ENCODE peak calls at places on chromosome 19, in seven cellular contexts. Z is GM23248; S is astrocyte; N is uterus; I is naive thymus-derived CD4-positive, alpha-beta T cell; P is SK-N-SH; Q is left ventricle myocardium inferior. C is an unnamed sample.

GRCh38 chr19:6228523-6229215 is 51.1 kb downstream of the MLLT1 start:
- DNase-seq in Q (no peak), S (peak), I (no peak), Z (no peak), N (no peak), P (no peak), C (no peak)

GRCh38 chr19:19342086-19343015 is 21.7 kb downstream of the MAU2 start:
- DNase-seq in I (no peak), S (no peak), Q (peak), N (peak), Z (peak), P (peak), C (peak)

GRCh38 chr19:10011974-10012373 is 1.3 kb upstream of the RDH8 start:
- DNase-seq in N (no peak), Q (no peak), I (no peak), S (no peak), Z (no peak), P (peak), C (no peak)

GRCh38 chr19:47653856-47654255 is 44.9 kb downstream of the BICRA start:
- DNase-seq in S (no peak), Z (no peak), Q (no peak), N (no peak), I (no peak), P (no peak), C (no peak)

GRCh38 chr19:4774136-4774535 is 17.4 kb upstream of the FEM1A start:
- DNase-seq in S (no peak), P (no peak), N (no peak), Z (no peak), I (no peak), Q (no peak), C (no peak)

GRCh38 chr19:43501661-43502418 is 2.7 kb downstream of the PHLDB3 start:
- DNase-seq in I (no peak), Q (no peak), N (peak), S (no peak), Z (no peak), P (no peak), C (no peak)

GRCh38 chr19:39238944-39239343 is 5.9 kb downstream of the IFNL3 start:
- DNase-seq in Z (no peak), I (no peak), S (no peak), N (no peak), Q (no peak), P (no peak), C (no peak)

GRCh38 chr19:46946611-46947238 is 72.9 kb upstream of the NPAS1 start:
- DNase-seq in Q (no peak), N (no peak), Z (no peak), P (no peak), I (no peak), S (no peak), C (no peak)

GRCh38 chr19:10407102-10407501 is 3.8 kb upstream of the CDC37 start:
- DNase-seq in P (no peak), I (no peak), Z (no peak), Q (no peak), S (no peak), N (no peak), C (no peak)

GRCh38 chr19:15331419-15332310 is 674 bp downstream of the BRD4 start:
- DNase-seq in N (peak), Z (peak), S (no peak), Q (peak), I (peak), P (peak), C (peak)

GRCh38 chr19:3580156-3580955 is 4.9 kb upstream of the GIPC3 start:
- DNase-seq in P (no peak), Q (no peak), S (peak), Z (peak), I (no peak), N (no peak), C (no peak)

GRCh38 chr19:4635763-4636135 is 3.6 kb upstream of the TNFAIP8L1 start:
- DNase-seq in N (no peak), Q (no peak), Z (no peak), I (no peak), P (no peak), S (no peak), C (no peak)

GRCh38 chr19:43467730-43468129 is 2.3 kb upstream of the LYPD3 start:
- DNase-seq in Q (no peak), N (no peak), P (no peak), I (no peak), S (peak), Z (peak), C (no peak)

DNA sequence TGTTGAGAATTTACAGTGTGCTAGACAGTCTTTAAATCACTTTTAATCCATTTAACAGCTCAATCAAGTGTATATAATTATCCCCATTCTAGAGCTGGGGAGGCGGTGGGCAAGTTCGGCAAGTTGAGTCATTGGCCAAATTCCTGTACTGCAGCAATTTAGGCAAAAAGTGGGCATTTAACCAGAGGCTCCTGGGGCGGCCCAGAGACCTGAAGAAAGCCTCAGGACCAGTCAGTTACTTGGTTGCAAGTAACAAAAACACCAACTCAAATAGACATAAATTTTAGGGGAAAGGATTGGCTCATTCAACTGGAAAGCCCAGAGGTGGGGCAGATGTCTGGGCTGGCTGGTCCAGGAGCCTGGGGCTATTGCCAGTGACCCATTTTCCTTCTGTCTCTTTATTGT is 97.1 kb downstream of the SIPA1L3 start:
- DNase-seq in N (no peak), Z (peak), Q (no peak), P (no peak), S (peak), I (no peak), C (no peak)
- H3K4me3 ChIP-seq in N (peak), Z (peak), Q (peak), P (peak), S (peak), I (no peak), C (peak)

GRCh38 chr19:17109300-17109699 is 33.7 kb downstream of the MYO9B start:
- DNase-seq in P (no peak), Q (no peak), I (no peak), N (no peak), Z (no peak), S (no peak), C (no peak)
- H3K27ac ChIP-seq in P (no peak), Q (peak), I (no peak), N (peak), Z (peak), S (peak), C (peak)

GRCh38 chr19:52735734-52736133 is 890 bp upstream of the ZNF611 start:
- DNase-seq in Z (peak), N (peak), I (no peak), P (no peak), S (peak), Q (peak), C (no peak)
- H3K4me3 ChIP-seq in Z (no peak), N (peak), I (no peak), P (no peak), S (no peak), Q (peak), C (no peak)

GRCh38 chr19:11485245-11485837 is 4.5 kb upstream of the ELAVL3 start:
- DNase-seq in Q (no peak), N (no peak), S (no peak), P (peak), I (no peak), Z (no peak), C (no peak)
- H3K27ac ChIP-seq in Q (no peak), N (no peak), S (no peak), P (no peak), I (no peak), Z (no peak), C (no peak)

GRCh38 chr19:35347171-35347929 is at the start of gene FFAR1:
- DNase-seq in Z (no peak), I (peak), S (no peak), Q (no peak), P (no peak), N (no peak), C (peak)

GRCh38 chr19:35342430-35342829 is 5.3 kb upstream of the FFAR1 start:
- DNase-seq in P (no peak), Q (no peak), N (no peak), S (no peak), Z (no peak), I (no peak), C (no peak)

GRCh38 chr19:35346193-35347052 is 1.3 kb upstream of the FFAR1 start:
- DNase-seq in Z (no peak), I (peak), S (no peak), P (no peak), N (no peak), Q (no peak), C (peak)

GRCh38 chr19:35345671-35346111 is 2.0 kb upstream of the FFAR1 start:
- DNase-seq in P (no peak), N (no peak), Z (no peak), Q (no peak), I (no peak), S (no peak), C (peak)

DNA sequence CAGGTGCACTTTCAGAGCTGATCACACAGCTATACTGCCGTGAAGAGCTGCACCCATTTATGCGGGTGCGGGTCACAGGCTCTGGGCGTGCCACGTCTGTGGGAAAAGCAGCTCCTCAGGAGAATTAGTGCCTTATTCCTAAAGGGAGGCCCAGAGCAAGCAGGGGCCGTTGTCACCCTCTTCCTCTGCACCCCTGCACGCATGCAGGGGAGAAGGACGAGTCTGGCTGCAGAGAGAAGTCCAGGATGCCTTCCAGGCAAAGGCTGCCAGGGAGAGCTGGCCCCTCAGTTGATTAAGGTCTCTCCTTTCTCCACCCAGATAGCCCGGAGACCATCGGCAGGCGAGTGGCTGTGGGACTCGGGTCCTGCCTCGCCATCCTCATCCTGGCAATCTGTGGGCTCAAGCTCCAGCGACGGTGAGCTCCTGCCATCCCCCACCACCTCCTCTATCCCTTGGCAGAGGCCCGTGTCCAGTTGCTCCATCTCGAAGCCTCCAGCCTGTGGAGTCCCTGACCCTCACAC is 3.1 kb upstream of the FFAR1 start:
- DNase-seq in N (no peak), P (no peak), Z (no peak), Q (no peak), I (no peak), S (no peak), C (no peak)
- H3K4me3 ChIP-seq in N (no peak), P (no peak), Z (no peak), Q (no peak), I (no peak), S (no peak), C (no peak)

GRCh38 chr19:42028304-42029216 is 34.5 kb upstream of the ATP1A3 start:
- DNase-seq in N (no peak), I (no peak), Z (no peak), S (no peak), P (peak), Q (no peak), C (no peak)
- H3K27ac ChIP-seq in N (no peak), I (no peak), Z (no peak), S (no peak), P (no peak), Q (no peak), C (no peak)

GRCh38 chr19:34577056-34577455 is 95.5 kb downstream of the WTIP start:
- DNase-seq in P (no peak), Q (no peak), S (no peak), I (no peak), N (no peak), Z (no peak), C (no peak)

GRCh38 chr19:34575206-34575605 is 93.6 kb downstream of the WTIP start:
- DNase-seq in Z (no peak), S (no peak), I (no peak), Q (no peak), N (no peak), P (no peak), C (no peak)

GRCh38 chr19:34577531-34578101 is 96.1 kb downstream of the WTIP start:
- DNase-seq in N (no peak), P (peak), I (no peak), Z (peak), S (no peak), Q (no peak), C (no peak)

GRCh38 chr19:34574704-34575103 is 93.1 kb downstream of the WTIP start:
- DNase-seq in P (no peak), Z (no peak), N (no peak), Q (no peak), S (no peak), I (no peak), C (no peak)

GRCh38 chr19:34576292-34576691 is 94.7 kb downstream of the WTIP start:
- DNase-seq in Q (no peak), I (no peak), P (no peak), S (no peak), N (no peak), Z (no peak), C (no peak)
- H3K4me3 ChIP-seq in Q (no peak), I (no peak), P (no peak), S (no peak), N (no peak), Z (no peak), C (no peak)

GRCh38 chr19:40273469-40274360 is 11.4 kb downstream of the AKT2 start:
- DNase-seq in Z (no peak), N (no peak), I (no peak), Q (no peak), P (no peak), S (no peak), C (no peak)
- H3K27ac ChIP-seq in Z (no peak), N (no peak), I (peak), Q (peak), P (no peak), S (no peak), C (no peak)

GRCh38 chr19:50660083-50660366 is 10.8 kb downstream of the C19orf81 start:
- DNase-seq in S (no peak), I (no peak), Q (no peak), Z (no peak), P (no peak), N (no peak), C (no peak)

GRCh38 chr19:50657672-50658437 is 8.6 kb downstream of the C19orf81 start:
- DNase-seq in Z (peak), I (peak), S (peak), N (peak), Q (peak), P (peak), C (peak)

GRCh38 chr19:50657222-50657669 is 8.0 kb downstream of the C19orf81 start:
- DNase-seq in Z (no peak), Q (no peak), S (no peak), I (no peak), N (no peak), P (no peak), C (no peak)

GRCh38 chr19:50659318-50660082 is 10.3 kb downstream of the C19orf81 start:
- DNase-seq in P (peak), I (no peak), N (no peak), S (no peak), Z (no peak), Q (no peak), C (no peak)

DNA sequence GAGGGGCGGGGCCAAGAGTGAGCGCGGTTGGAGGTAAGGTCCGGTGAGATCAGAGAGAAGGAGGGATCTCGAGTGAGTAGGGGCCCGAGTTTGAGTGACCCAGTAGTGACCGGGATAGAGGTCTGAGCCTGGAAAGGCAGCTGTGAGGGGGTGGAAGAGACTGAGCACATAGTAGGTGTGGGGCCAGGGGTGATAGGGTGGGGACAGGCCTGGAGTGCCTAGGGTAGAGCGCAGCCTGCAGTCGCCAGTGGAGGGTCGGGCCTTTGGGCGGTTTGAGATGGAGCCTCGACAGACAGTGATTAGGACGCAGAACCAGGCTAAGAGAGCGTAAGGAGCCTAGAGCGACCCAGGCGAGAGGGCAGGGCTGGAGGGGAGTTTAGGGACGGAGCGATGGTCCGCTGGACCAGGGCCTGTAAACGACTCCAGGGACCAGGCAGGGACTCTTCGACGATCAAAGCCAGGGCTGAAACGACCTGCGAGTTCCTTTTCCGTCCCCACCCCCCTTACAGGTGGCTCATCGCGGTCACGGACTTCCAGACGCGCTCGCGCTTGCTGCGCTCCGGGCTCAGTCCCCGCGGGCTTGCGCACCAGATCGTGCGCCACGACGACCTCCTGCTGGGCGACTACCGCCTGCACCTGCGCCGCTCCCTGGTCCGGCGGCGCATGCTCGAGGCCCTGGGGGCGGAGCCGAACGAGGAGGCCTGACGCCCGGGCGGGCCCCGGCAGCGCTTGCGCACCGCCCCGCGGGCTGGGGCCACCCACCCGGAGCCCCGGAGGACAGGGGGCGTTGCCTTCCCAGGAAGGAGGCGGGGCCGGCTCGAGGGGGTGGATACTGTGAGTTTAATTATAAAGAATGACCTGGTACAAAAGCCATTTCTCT is 9.4 kb downstream of the C19orf81 start:
- DNase-seq in Z (peak), Q (peak), S (no peak), I (peak), P (peak), N (peak), C (no peak)
- H3K4me3 ChIP-seq in Z (peak), Q (peak), S (peak), I (peak), P (peak), N (no peak), C (peak)

GRCh38 chr19:18279516-18280246 is 1.7 kb downstream of the JUND start:
- DNase-seq in Z (peak), N (peak), Q (peak), P (peak), I (peak), S (peak), C (peak)
- H3K27ac ChIP-seq in Z (peak), N (peak), Q (peak), P (peak), I (peak), S (peak), C (peak)